ENCODE peak calls at places on chromosomes 13 and 19, in six cellular contexts. G is fibroblast of mammary gland, U is endothelial cell, N is upper lobe of left lung, Y is left ventricle myocardium inferior, Q is mesothelial cell of epicardium. T is an unnamed sample.

GRCh38 chr13:32883501-32883900 is 132.7 kb upstream of the KL start:
- DNase-seq in G (peak; percentile 19), U (no peak), N (no peak), Y (no peak), Q (no peak), T (peak; percentile 24)

GRCh38 chr19:48090281-48090802 is 20.3 kb downstream of the PLA2G4C start:
- DNase-seq in G (no peak), U (no peak), N (no peak), Y (no peak), Q (no peak), T (no peak)

GRCh38 chr19:49427855-49428546 is 2.8 kb downstream of the GFY start:
- DNase-seq in G (no peak), U (no peak), N (peak; percentile 87), Y (no peak), Q (peak; percentile 51), T (no peak)

GRCh38 chr19:46809534-46810272 is 21.3 kb upstream of the SLC1A5 start:
- DNase-seq in G (no peak), U (no peak), N (no peak), Y (no peak), Q (no peak), T (no peak)

GRCh38 chr13:87792878-87793277 is 121.7 kb downstream of the SLITRK5 start:
- DNase-seq in G (no peak), U (no peak), N (peak; percentile 5), Y (no peak), Q (no peak), T (no peak)

GRCh38 chr13:98892821-98893220 is 85.0 kb downstream of the DOCK9 start:
- DNase-seq in G (no peak), U (no peak), N (no peak), Y (no peak), Q (no peak), T (no peak)

GRCh38 chr13:74438911-74439310 is 304.7 kb upstream of the KLF12 start:
- DNase-seq in G (no peak), U (no peak), N (no peak), Y (no peak), Q (no peak), T (no peak)

GRCh38 chr13:33284916-33285315 is 639 bp downstream of the STARD13 start:
- DNase-seq in G (peak; percentile 53), U (no peak), N (no peak), Y (no peak), Q (no peak), T (no peak)

GRCh38 chr19:43305642-43306041 is 36.3 kb upstream of the PSG9 start:
- DNase-seq in G (no peak), U (no peak), N (no peak), Y (no peak), Q (no peak), T (no peak)

GRCh38 chr19:46606019-46606418 is 4.9 kb downstream of the CALM3 start:
- DNase-seq in G (no peak), U (no peak), N (no peak), Y (no peak), Q (no peak), T (peak; percentile 65)

GRCh38 chr19:31772915-31773314 is 423.7 kb upstream of the TSHZ3 start:
- DNase-seq in G (no peak), U (no peak), N (no peak), Y (no peak), Q (no peak), T (no peak)

GRCh38 chr19:14758816-14759215 is 19.5 kb downstream of the ADGRE2 start:
- DNase-seq in G (no peak), U (no peak), N (no peak), Y (no peak), Q (no peak), T (no peak)

GRCh38 chr19:48186541-48186991 is 16.1 kb downstream of the ZSWIM9 start:
- DNase-seq in G (no peak), U (no peak), N (no peak), Y (no peak), Q (no peak), T (no peak)

DNA sequence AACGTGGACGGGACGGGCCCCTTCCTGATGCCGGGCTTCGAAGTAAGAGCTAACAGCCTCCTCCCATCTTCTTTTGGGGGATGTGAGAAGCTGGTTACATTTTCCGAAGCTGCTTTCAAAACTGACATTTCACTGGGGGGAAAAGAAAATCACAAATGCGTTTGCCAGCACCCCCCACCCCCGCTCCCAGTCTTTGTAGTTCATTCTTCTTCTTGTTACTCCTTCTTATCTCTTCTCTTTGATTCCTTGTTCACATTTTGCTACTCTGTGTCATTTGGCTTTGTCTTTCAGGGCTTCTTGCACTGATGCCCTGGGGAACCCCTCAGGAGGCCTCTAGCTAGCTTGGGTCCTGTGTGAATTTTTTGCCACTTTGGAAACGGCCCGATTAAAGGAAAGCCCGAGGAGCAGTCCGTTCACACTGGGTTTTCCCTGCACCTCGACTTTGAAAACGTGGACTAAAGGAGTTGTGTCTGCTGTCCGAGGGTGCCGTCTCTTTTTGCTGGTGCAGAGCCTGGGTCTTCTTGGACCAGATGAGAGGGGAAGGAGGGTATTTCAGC is 1.3 kb downstream of the CARM1 start:
- DNase-seq in G (no peak), U (no peak), N (no peak), Y (no peak), Q (no peak), T (no peak)
- TF ChIP-seq CTCF in G (no peak), U (no peak), N (no peak), Y (no peak), Q (peak; percentile 0), T (peak; percentile 12)

DNA sequence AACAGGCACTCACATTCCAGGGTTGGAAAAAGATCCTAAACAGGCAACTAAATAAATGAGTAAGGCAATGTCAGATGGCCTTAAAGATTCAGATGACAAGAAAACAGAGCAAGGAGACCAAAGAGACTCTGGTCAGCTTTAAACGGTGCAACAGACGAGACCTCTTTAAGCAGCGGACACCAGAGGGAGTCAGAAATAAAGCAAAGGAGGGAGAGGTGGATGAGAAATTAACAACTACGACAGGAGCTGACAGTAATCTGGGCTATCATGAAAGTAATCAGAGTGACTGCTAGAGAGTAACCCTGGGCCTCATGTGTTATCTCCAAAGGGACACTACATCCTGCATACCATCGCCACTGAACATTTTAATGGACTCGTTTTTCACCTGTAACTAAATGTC is 1.1 kb downstream of the ZNF550 start:
- DNase-seq in G (peak; percentile 36), U (no peak), N (no peak), Y (no peak), Q (no peak), T (no peak)
- TF ChIP-seq CTCF in G (peak; percentile 34), U (no peak), N (no peak), Y (peak; percentile 14), Q (no peak), T (no peak)

GRCh38 chr19:16628984-16629691 is 1.1 kb upstream of the MED26 start:
- DNase-seq in G (peak; percentile 76), U (no peak), N (no peak), Y (peak; percentile 37), Q (peak; percentile 41), T (no peak)

GRCh38 chr19:16626796-16627193 is 1.2 kb downstream of the MED26 start:
- DNase-seq in G (peak; percentile 11), U (no peak), N (no peak), Y (no peak), Q (no peak), T (no peak)

GRCh38 chr19:16627928-16628182 is 149 bp downstream of the MED26 start:
- DNase-seq in G (no peak), U (no peak), N (no peak), Y (no peak), Q (no peak), T (no peak)

GRCh38 chr19:16627194-16627927 is 643 bp downstream of the MED26 start:
- DNase-seq in G (no peak), U (peak; percentile 22), N (no peak), Y (no peak), Q (peak; percentile 57), T (peak; percentile 73)

GRCh38 chr19:16628183-16628983 is at the start of gene MED26:
- DNase-seq in G (peak; percentile 89), U (peak; percentile 98), N (peak; percentile 100), Y (peak; percentile 96), Q (peak; percentile 97), T (peak; percentile 98)
- TF ChIP-seq CTCF in G (no peak), U (no peak), N (no peak), Y (no peak), Q (no peak), T (no peak)

GRCh38 chr19:36449059-36449670 is 30.7 kb upstream of the ZFP82 start:
- DNase-seq in G (no peak), U (no peak), N (no peak), Y (no peak), Q (no peak), T (no peak)
- TF ChIP-seq CTCF in G (no peak), U (no peak), N (no peak), Y (no peak), Q (no peak), T (no peak)

GRCh38 chr13:47457631-47458030 is 543.4 kb downstream of the SUCLA2 start:
- DNase-seq in G (peak; percentile 85), U (no peak), N (no peak), Y (no peak), Q (no peak), T (no peak)

GRCh38 chr13:47454986-47455385 is 546.1 kb downstream of the SUCLA2 start:
- DNase-seq in G (peak; percentile 43), U (no peak), N (no peak), Y (no peak), Q (no peak), T (no peak)

GRCh38 chr13:47459512-47459911 is 541.6 kb downstream of the SUCLA2 start:
- DNase-seq in G (peak; percentile 67), U (no peak), N (no peak), Y (no peak), Q (no peak), T (no peak)

DNA sequence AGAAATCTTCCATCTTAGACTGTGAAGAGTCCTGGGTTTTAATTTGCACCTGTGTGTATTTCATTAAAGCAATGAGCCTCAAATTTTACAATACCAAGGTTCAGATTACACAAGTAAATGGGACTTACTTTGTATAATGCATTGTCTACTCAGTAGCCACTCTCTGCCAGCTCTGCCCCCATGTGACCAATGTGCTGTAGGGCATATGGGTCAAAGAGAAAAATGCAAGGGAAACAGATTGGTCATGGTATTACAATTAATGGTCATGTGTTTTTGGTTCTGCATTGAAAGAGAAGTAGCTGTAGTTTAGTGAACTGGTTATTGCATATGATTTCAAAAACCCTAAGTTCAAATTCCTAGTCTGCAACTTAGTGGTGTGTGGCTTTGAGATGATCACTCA is 545.5 kb downstream of the SUCLA2 start:
- DNase-seq in G (peak; percentile 52), U (no peak), N (no peak), Y (no peak), Q (no peak), T (no peak)
- TF ChIP-seq CTCF in G (peak; percentile 22), U (no peak), N (no peak), Y (no peak), Q (no peak), T (peak; percentile 38)

GRCh38 chr13:43787998-43788397 is 1.2 kb upstream of the ENOX1 start:
- DNase-seq in G (peak; percentile 75), U (peak; percentile 54), N (no peak), Y (no peak), Q (no peak), T (no peak)
- TF ChIP-seq CTCF in G (peak; percentile 69), U (peak; percentile 78), N (peak; percentile 24), Y (peak; percentile 45), Q (no peak), T (peak; percentile 73)

GRCh38 chr13:108121406-108121805 is 93.9 kb downstream of the LIG4 start:
- DNase-seq in G (no peak), U (no peak), N (no peak), Y (no peak), Q (no peak), T (no peak)
- TF ChIP-seq CTCF in G (no peak), U (peak; percentile 17), N (no peak), Y (no peak), Q (no peak), T (no peak)